ENCODE peak calls at places on chromosomes 12 and 14, in five cellular contexts. H, K, R, I and P are unnamed samples.

GRCh38 chr12:88334271-88334670 is 192.2 kb downstream of the TMTC3 start:
- DNase-seq in K (no peak), I (no peak), H (no peak), R (peak), P (peak)

GRCh38 chr14:92644166-92644565 is 104.3 kb downstream of the LGMN start:
- DNase-seq in H (no peak), R (no peak), K (peak), I (no peak), P (peak)

GRCh38 chr12:42846782-42847181 is 257.2 kb upstream of the PRICKLE1 start:
- DNase-seq in K (peak), H (no peak), I (no peak), R (no peak), P (peak)

GRCh38 chr14:29486132-29486531 is 441.5 kb downstream of the PRKD1 start:
- DNase-seq in R (no peak), H (no peak), K (peak), I (no peak), P (peak)

GRCh38 chr14:25132734-25133422 is 82.9 kb upstream of the STXBP6 start:
- DNase-seq in K (peak), R (peak), I (peak), H (no peak), P (peak)

GRCh38 chr12:23756416-23756815 is 193.1 kb downstream of the SOX5 start:
- DNase-seq in R (no peak), I (no peak), H (no peak), K (no peak), P (no peak)

GRCh38 chr14:103463149-103463548 is 59.5 kb downstream of the CKB start:
- DNase-seq in R (no peak), I (no peak), H (no peak), K (no peak), P (no peak)

GRCh38 chr12:65229441-65229840 is 49.0 kb upstream of the MSRB3 start:
- DNase-seq in H (no peak), K (peak), I (no peak), R (no peak), P (peak)

GRCh38 chr14:67003009-67003753 is 186.1 kb upstream of the GARIN2 start:
- DNase-seq in K (no peak), R (no peak), I (no peak), H (no peak), P (no peak)

GRCh38 chr12:56129210-56129691 is 1.2 kb downstream of the ESYT1 start:
- DNase-seq in K (peak), H (peak), I (peak), R (peak), P (peak)

DNA sequence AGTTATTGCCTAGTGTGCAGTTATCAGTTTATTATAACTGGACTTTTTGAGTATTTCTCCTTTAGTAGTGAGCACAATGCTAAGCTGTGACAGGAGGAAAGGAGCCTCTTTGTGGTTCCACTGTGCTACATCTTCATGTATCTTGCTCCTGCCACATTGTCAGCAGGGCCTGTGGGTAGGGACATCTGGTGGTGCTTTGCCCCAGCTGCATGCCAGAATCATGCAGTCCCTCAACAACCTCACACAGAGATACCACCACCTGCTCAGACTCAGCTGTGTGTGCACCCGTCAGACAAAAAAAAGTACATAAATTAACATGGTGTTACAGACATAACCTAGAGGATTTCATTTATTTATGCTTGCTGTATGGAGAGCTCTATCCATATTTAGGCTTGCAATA is 51.1 kb downstream of the MIS18BP1 start:
- DNase-seq in R (peak), H (no peak), K (peak), I (peak), P (peak)
- TF ChIP-seq CTCF in R (peak), H (no peak), K (peak), I (peak), P (peak)

GRCh38 chr12:117968084-117968789 is 553 bp downstream of the KSR2 start:
- DNase-seq in R (no peak), I (no peak), H (no peak), K (no peak), P (no peak)
- H3K4me3 ChIP-seq in R (peak), I (peak), H (no peak), K (peak), P (no peak)

GRCh38 chr14:100861188-100861936 is 35.4 kb downstream of the MEG3 start:
- DNase-seq in K (no peak), H (no peak), R (no peak), I (no peak), P (peak)
- TF ChIP-seq CTCF in K (no peak), H (no peak), R (no peak), I (no peak), P (no peak)

DNA sequence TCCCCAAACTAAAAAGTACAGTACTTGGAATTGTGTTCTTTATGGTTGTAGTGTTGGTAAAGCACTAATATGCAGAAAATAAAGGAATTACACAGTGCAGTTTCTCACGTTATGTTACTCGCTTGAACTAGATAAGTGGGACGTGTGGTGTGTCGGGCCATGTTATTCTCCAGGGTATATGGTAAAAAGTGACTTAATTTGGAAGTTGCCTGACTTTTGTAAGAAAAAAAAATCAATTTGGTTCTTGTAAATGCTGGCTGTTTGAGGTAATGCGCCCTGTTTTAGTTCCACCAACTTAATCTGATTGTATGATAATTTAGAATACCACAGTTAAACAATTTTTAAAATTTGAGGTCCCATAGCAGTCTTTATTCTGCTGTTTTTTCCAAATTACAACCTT is 4.1 kb downstream of the ARF6 start:
- DNase-seq in I (no peak), H (no peak), R (no peak), K (no peak), P (no peak)
- H3K4me3 ChIP-seq in I (no peak), H (peak), R (peak), K (peak), P (peak)

DNA sequence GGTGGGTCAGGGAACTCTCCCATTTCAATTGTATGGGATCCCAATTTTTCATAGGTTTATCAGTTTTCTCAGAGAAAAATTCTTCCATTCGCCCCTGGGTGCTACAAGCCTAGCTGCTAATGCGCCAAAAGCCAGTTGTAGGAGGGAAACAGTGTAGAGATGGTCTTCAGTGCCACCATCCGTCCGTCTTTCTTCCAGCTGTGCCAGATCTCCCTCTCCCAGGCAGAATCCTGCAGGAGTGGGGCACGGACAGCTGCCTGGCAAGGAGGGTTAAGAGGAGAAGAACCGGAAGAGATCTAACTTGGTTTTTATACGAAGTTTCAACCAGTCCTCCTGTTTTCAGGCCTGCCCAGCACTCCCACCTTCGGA is 38.9 kb upstream of the FUT8 start:
- DNase-seq in I (no peak), H (no peak), K (peak), R (no peak), P (no peak)
- TF ChIP-seq CTCF in I (no peak), H (no peak), K (peak), R (no peak), P (no peak)

GRCh38 chr12:89390802-89391673 is 38.7 kb upstream of the DUSP6 start:
- DNase-seq in R (no peak), K (peak), H (no peak), I (no peak), P (peak)
- H3K4me3 ChIP-seq in R (no peak), K (no peak), H (no peak), I (no peak), P (no peak)

DNA sequence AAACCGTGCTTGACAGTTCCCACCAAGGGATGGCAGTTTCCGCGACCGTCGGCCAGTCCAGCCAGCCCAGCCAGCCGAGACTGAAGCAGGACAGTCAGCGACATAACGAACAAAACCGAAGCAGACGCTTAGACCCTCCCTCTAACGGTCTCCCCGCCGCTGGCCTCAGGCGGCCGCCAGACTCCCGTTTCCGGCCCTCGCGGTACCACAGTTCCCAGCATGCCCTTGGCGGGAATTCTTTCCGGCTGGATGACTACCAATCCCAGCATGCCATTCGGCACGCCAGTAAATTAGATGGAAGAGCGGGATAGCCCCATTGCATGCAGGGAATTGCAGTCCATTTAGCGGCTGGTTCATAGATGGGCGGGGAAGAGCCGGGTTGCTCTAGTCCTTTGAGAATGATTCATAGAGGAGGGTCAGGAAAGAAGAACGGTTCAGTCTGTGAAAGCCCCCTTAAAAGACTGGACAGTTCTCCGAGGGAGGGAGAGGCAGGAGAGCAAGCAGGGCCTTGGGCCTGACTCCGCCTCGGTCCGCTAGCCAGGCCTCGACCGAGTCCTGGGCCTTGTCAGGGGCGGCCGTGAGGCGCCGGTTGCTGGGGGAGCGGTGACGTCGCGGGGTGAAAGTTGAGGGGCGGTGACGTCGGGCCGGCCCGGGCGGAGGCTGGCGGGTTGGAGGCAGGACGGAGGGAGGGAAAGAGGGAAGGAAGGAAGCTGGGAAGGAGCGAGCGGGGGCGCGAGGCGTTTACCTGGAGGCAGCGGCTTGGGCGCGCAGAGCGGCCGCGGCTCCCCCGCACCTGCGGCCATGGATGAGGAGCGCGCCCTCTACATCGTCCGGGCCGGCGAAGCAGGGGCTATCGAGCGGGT is at the start of gene RIC8B:
- DNase-seq in I (peak), K (peak), R (no peak), H (peak), P (peak)
- TF ChIP-seq CTCF in I (peak), K (no peak), R (no peak), H (no peak), P (no peak)

GRCh38 chr12:39186744-39187143 is 256.2 kb downstream of the KIF21A start:
- DNase-seq in R (no peak), K (no peak), H (no peak), I (no peak), P (no peak)
- H3K4me3 ChIP-seq in R (no peak), K (no peak), H (no peak), I (no peak), P (no peak)

DNA sequence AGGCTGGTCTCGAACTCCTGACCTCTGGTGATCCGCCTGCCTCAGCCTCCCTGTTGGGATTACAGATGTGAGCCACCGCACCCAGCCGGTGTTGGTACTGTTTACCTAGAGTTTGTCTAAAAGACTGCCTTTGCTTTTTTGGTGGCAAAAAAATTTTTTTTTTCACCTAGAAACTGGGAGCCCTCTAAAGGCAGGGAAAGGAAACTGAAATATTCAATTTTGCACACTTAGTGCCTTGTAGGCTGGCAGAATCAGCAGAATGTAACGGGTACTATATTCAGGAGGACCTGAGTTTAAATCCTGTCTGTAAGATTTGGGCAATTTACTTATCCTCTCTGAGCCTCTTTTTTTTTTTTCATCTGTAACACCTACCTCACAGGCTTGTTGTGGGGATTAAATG is 43.6 kb downstream of the PAPLN start:
- DNase-seq in I (no peak), R (no peak), K (no peak), H (no peak), P (no peak)
- TF ChIP-seq CTCF in I (no peak), R (peak), K (no peak), H (no peak), P (peak)